ENCODE peak calls at places on chromosomes 4 and X, in five cellular contexts. Q, S, M, C and I are unnamed samples.

GRCh38 chr4:69524708-69525107 is 29.0 kb upstream of the UGT2B4 start:
- DNase-seq in Q (no peak), S (no peak), M (no peak), C (no peak), I (no peak)

GRCh38 chr4:157014621-157015591 is 43.3 kb upstream of the PDGFC start:
- DNase-seq in Q (no peak), S (no peak), M (no peak), C (no peak), I (no peak)

GRCh38 chr4:121096629-121097028 is 24.3 kb upstream of the NDNF start:
- DNase-seq in Q (no peak), S (no peak), M (no peak), C (no peak), I (no peak)

GRCh38 chr4:38209654-38210053 is 249.5 kb downstream of the PTTG2 start:
- DNase-seq in Q (no peak), S (no peak), M (no peak), C (no peak), I (no peak)

GRCh38 chr4:179585761-179586160 is 2143.5 kb upstream of the AGA start:
- DNase-seq in Q (no peak), S (no peak), M (no peak), C (no peak), I (no peak)

GRCh38 chr4:2817701-2818350 is 24.9 kb downstream of the SH3BP2 start:
- DNase-seq in Q (no peak), S (no peak), M (peak; percentile 81), C (peak; percentile 61), I (peak; percentile 66)

GRCh38 chr4:26132858-26133257 is 188.0 kb upstream of the RBPJ start:
- DNase-seq in Q (no peak), S (no peak), M (no peak), C (no peak), I (no peak)

GRCh38 chr4:107710493-107711459 is 9.3 kb downstream of the PAPSS1 start:
- DNase-seq in Q (no peak), S (no peak), M (no peak), C (no peak), I (no peak)

GRCh38 chrX:119672252-119672825 is 20.6 kb downstream of the SEPTIN6 start:
- DNase-seq in Q (no peak), S (no peak), M (no peak), C (no peak), I (no peak)

GRCh38 chr4:67019670-67020069 is 525.6 kb downstream of the CENPC start:
- DNase-seq in Q (no peak), S (peak; percentile 10), M (no peak), C (no peak), I (no peak)

GRCh38 chr4:156638925-156639605 is 332.5 kb downstream of the PDGFC start:
- DNase-seq in Q (no peak), S (no peak), M (no peak), C (no peak), I (no peak)

GRCh38 chr4:1047106-1047975 is 35.9 kb downstream of the FGFRL1 start:
- DNase-seq in Q (peak; percentile 67), S (peak; percentile 10), M (peak; percentile 24), C (peak; percentile 60), I (peak; percentile 38)

GRCh38 chr4:8707045-8707781 is 114.6 kb downstream of the CPZ start:
- DNase-seq in Q (peak; percentile 38), S (no peak), M (no peak), C (no peak), I (no peak)

GRCh38 chrX:129609395-129609794 is 45.4 kb downstream of the APLN start:
- DNase-seq in Q (no peak), S (no peak), M (no peak), C (no peak), I (no peak)

GRCh38 chr4:61891953-61892352 is 691.8 kb downstream of the ADGRL3 start:
- DNase-seq in Q (no peak), S (no peak), M (no peak), C (no peak), I (no peak)

GRCh38 chr4:101791189-101791572 is 651 bp downstream of the BANK1 start:
- DNase-seq in Q (no peak), S (no peak), M (no peak), C (no peak), I (peak; percentile 17)

GRCh38 chrX:130170752-130171445 is 863 bp upstream of the RAB33A start:
- DNase-seq in Q (no peak), S (peak; percentile 47), M (peak; percentile 48), C (peak; percentile 34), I (peak; percentile 42)

GRCh38 chrX:77160301-77160700 is 286.9 kb upstream of the FGF16 start:
- DNase-seq in Q (no peak), S (no peak), M (no peak), C (no peak), I (no peak)

GRCh38 chr4:105022811-105023667 is 123.6 kb upstream of the TET2 start:
- DNase-seq in Q (no peak), S (no peak), M (no peak), C (no peak), I (no peak)

GRCh38 chrX:153526801-153527599 is 9.6 kb downstream of the ATP2B3 start:
- DNase-seq in Q (no peak), S (no peak), M (no peak), C (no peak), I (no peak)

GRCh38 chr4:41384992-41385391 is 128.3 kb downstream of the UCHL1 start:
- DNase-seq in Q (peak; percentile 75), S (peak; percentile 83), M (no peak), C (peak; percentile 60), I (peak; percentile 77)

GRCh38 chrX:153763298-153763932 is 634 bp upstream of the PLXNB3 start:
- DNase-seq in Q (peak; percentile 61), S (no peak), M (peak; percentile 22), C (no peak), I (no peak)

GRCh38 chrX:38127961-38128360 is 92.7 kb downstream of the SRPX start:
- DNase-seq in Q (no peak), S (no peak), M (no peak), C (no peak), I (no peak)

GRCh38 chrX:1449581-1450149 is 3.0 kb downstream of the ASMTL start:
- DNase-seq in Q (no peak), S (no peak), M (no peak), C (no peak), I (no peak)

GRCh38 chr4:127400736-127401346 is 231.9 kb upstream of the INTU start:
- DNase-seq in Q (peak; percentile 70), S (peak; percentile 36), M (no peak), C (peak; percentile 44), I (peak; percentile 36)

GRCh38 chrX:150086371-150086770 is 148.1 kb upstream of the EOLA2 start:
- DNase-seq in Q (no peak), S (no peak), M (no peak), C (no peak), I (no peak)

GRCh38 chr4:4805805-4806345 is 53.6 kb upstream of the MSX1 start:
- DNase-seq in Q (no peak), S (no peak), M (no peak), C (no peak), I (no peak)

GRCh38 chr4:76987685-76988084 is 38.1 kb downstream of the SEPTIN11 start:
- DNase-seq in Q (no peak), S (no peak), M (no peak), C (no peak), I (no peak)

GRCh38 chr4:76982638-76983579 is 33.4 kb downstream of the SEPTIN11 start:
- DNase-seq in Q (no peak), S (no peak), M (no peak), C (no peak), I (no peak)

GRCh38 chr4:76987153-76987562 is 37.6 kb downstream of the SEPTIN11 start:
- DNase-seq in Q (peak; percentile 80), S (peak; percentile 21), M (no peak), C (peak; percentile 29), I (no peak)

GRCh38 chr4:76984127-76984526 is 34.6 kb downstream of the SEPTIN11 start:
- DNase-seq in Q (peak; percentile 77), S (no peak), M (no peak), C (no peak), I (no peak)

DNA sequence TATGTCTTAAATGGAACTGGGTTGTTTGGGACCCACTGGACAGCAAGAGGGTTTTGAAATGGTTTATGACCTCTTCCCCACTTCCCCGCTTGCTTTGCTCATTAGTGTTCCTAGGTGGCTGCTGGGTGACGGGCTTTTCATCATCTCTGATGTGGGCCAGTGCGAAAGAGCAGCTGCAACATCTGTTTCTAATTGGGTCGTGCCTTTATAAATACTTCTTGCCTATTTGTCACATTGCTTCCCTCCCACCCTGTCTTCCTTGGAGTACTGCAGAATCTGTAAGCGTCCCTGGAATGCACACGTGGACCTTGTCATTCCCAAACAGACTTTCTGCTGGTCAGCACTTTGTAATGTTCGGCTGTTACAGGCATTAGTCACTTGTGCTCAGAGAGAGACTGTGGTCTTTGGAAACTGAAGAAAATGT is 35.2 kb downstream of the SEPTIN11 start:
- DNase-seq in Q (peak; percentile 92), S (peak; percentile 61), M (no peak), C (peak; percentile 37), I (peak; percentile 37)
- TF ChIP-seq POLR2A in Q (no peak), S (no peak), M (no peak), C (no peak), I (no peak)

GRCh38 chr4:81468685-81469084 is 3.0 kb downstream of the RASGEF1B start:
- DNase-seq in Q (no peak), S (no peak), M (no peak), C (no peak), I (no peak)

GRCh38 chr4:81471361-81472248 is at the start of gene RASGEF1B:
- DNase-seq in Q (peak; percentile 93), S (peak; percentile 91), M (peak; percentile 80), C (peak; percentile 87), I (peak; percentile 94)

GRCh38 chr4:81470456-81471327 is 1.0 kb downstream of the RASGEF1B start:
- DNase-seq in Q (peak; percentile 79), S (peak; percentile 67), M (no peak), C (peak; percentile 45), I (peak; percentile 64)

GRCh38 chr4:81467672-81467964 is 4.1 kb downstream of the RASGEF1B start:
- DNase-seq in Q (no peak), S (no peak), M (no peak), C (no peak), I (no peak)

DNA sequence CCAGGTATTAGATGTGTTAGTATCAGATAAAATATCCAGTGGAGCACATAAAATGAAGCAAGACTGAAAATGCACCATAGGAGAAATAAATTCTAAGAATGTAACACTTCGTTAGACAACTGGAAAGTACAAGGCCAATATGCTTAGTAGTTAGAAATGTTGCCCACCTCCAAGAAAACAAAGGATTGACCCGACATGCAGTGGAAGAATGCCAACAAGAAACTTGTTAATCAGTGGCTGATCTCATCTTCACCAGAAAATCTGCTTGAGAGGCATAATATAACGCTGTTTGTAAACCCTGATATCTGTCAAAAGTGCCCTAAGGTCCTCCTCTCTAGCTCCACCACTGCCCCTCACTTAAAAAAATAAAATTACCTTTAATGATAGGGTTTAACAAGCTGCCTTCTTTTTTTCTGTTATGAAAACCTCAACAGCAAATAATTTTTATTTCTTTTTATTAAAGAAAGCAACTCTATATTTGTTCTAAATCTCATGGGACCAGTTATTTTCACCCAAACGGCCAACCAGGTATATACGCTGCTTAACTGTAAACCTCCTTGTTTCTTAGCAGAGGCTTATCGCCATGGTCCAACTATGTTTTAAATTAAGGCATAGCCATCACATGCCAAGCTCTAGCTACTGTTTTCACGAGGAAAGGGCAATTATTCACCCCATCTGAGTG is 1.8 kb downstream of the RASGEF1B start:
- DNase-seq in Q (no peak), S (no peak), M (no peak), C (no peak), I (no peak)
- TF ChIP-seq POLR2A in Q (no peak), S (no peak), M (no peak), C (no peak), I (no peak)

GRCh38 chr4:169659736-169660670 is 39.6 kb downstream of the CLCN3 start:
- DNase-seq in Q (peak; percentile 90), S (peak; percentile 82), M (peak; percentile 17), C (peak; percentile 55), I (peak; percentile 78)
- TF ChIP-seq POLR2A in Q (no peak), S (peak; percentile 56), M (peak; percentile 50), C (no peak), I (peak; percentile 77)

GRCh38 chr4:154562697-154563254 is at the start of gene FGB:
- DNase-seq in Q (no peak), S (no peak), M (no peak), C (no peak), I (no peak)
- TF ChIP-seq POLR2A in Q (no peak), S (no peak), M (no peak), C (no peak), I (no peak)